ENCODE peak calls at places on chromosome 21, in seven cellular contexts. N, G, B, E, T, R and U are unnamed samples.

GRCh38 chr21:46154955-46155513 is 345 bp downstream of the FTCD start:
- DNase-seq in N (peak), G (no peak), B (no peak), E (no peak), T (no peak), R (peak), U (no peak)

GRCh38 chr21:46397993-46398392 is 60.7 kb upstream of the DIP2A start:
- DNase-seq in N (no peak), G (no peak), B (no peak), E (no peak), T (no peak), R (no peak), U (no peak)

GRCh38 chr21:29148535-29148934 is 18.1 kb downstream of the MAP3K7CL start:
- DNase-seq in N (no peak), G (peak), B (no peak), E (peak), T (peak), R (no peak), U (no peak)

GRCh38 chr21:29056005-29056404 is 17.4 kb downstream of the CCT8 start:
- DNase-seq in N (no peak), G (peak), B (no peak), E (no peak), T (no peak), R (no peak), U (peak)

GRCh38 chr21:16117851-16118592 is 388.2 kb downstream of the USP25 start:
- DNase-seq in N (no peak), G (peak), B (peak), E (peak), T (peak), R (peak), U (peak)

GRCh38 chr21:27582946-27583270 is 616.0 kb upstream of the ADAMTS5 start:
- DNase-seq in N (no peak), G (no peak), B (peak), E (peak), T (no peak), R (no peak), U (no peak)

GRCh38 chr21:31837613-31838390 is 35.0 kb upstream of the HUNK start:
- DNase-seq in N (no peak), G (no peak), B (no peak), E (no peak), T (no peak), R (no peak), U (no peak)

GRCh38 chr21:35597750-35598339 is 462.5 kb downstream of the SETD4 start:
- DNase-seq in N (no peak), G (no peak), B (no peak), E (no peak), T (no peak), R (no peak), U (no peak)

GRCh38 chr21:36159356-36159921 is 2.8 kb downstream of the DOP1B start:
- DNase-seq in N (no peak), G (no peak), B (no peak), E (no peak), T (no peak), R (no peak), U (peak)

GRCh38 chr21:18545908-18546307 is 142.3 kb upstream of the TMPRSS15 start:
- DNase-seq in N (no peak), G (peak), B (peak), E (peak), T (no peak), R (no peak), U (no peak)

GRCh38 chr21:31316488-31317169 is 27.4 kb downstream of the TIAM1 start:
- DNase-seq in N (no peak), G (no peak), B (peak), E (peak), T (peak), R (no peak), U (peak)

GRCh38 chr21:37552496-37553399 is 186.2 kb downstream of the DYRK1A start:
- DNase-seq in N (peak), G (no peak), B (no peak), E (no peak), T (no peak), R (no peak), U (no peak)

GRCh38 chr21:27171704-27172103 is 204.8 kb upstream of the ADAMTS5 start:
- DNase-seq in N (no peak), G (peak), B (no peak), E (peak), T (peak), R (no peak), U (no peak)

GRCh38 chr21:25385912-25386474 is 221.3 kb downstream of the MRPL39 start:
- DNase-seq in N (no peak), G (peak), B (no peak), E (peak), T (peak), R (peak), U (peak)

GRCh38 chr21:17602874-17603273 is 9.8 kb downstream of the BTG3 start:
- DNase-seq in N (no peak), G (peak), B (peak), E (peak), T (peak), R (no peak), U (no peak)

GRCh38 chr21:15601390-15601789 is 128.4 kb upstream of the USP25 start:
- DNase-seq in N (no peak), G (no peak), B (no peak), E (no peak), T (no peak), R (no peak), U (no peak)

GRCh38 chr21:26842976-26843911 is 2.0 kb downstream of the ADAMTS1 start:
- DNase-seq in N (peak), G (peak), B (peak), E (peak), T (peak), R (peak), U (peak)

GRCh38 chr21:38769253-38769780 is 36.4 kb upstream of the ETS2 start:
- DNase-seq in N (no peak), G (peak), B (peak), E (peak), T (peak), R (peak), U (no peak)

GRCh38 chr21:32252136-32252535 is 26.7 kb downstream of the MIS18A start:
- DNase-seq in N (no peak), G (no peak), B (no peak), E (no peak), T (no peak), R (no peak), U (no peak)

GRCh38 chr21:19322360-19322759 is 918.8 kb upstream of the TMPRSS15 start:
- DNase-seq in N (no peak), G (peak), B (no peak), E (peak), T (peak), R (no peak), U (no peak)

GRCh38 chr21:37628362-37628761 is 261.8 kb downstream of the DYRK1A start:
- DNase-seq in N (no peak), G (no peak), B (no peak), E (no peak), T (no peak), R (no peak), U (no peak)

GRCh38 chr21:32336711-32337110 is 38.1 kb downstream of the MRAP start:
- DNase-seq in N (no peak), G (no peak), B (peak), E (peak), T (peak), R (no peak), U (peak)

GRCh38 chr21:32477424-32477745 is 64.9 kb downstream of the EVA1C start:
- DNase-seq in N (no peak), G (no peak), B (no peak), E (no peak), T (no peak), R (no peak), U (no peak)

GRCh38 chr21:46128106-46128982 is 27.0 kb downstream of the FTCD start:
- DNase-seq in N (peak), G (peak), B (no peak), E (no peak), T (peak), R (no peak), U (no peak)

GRCh38 chr21:16620921-16621320 is 891.1 kb downstream of the USP25 start:
- DNase-seq in N (no peak), G (no peak), B (no peak), E (no peak), T (no peak), R (no peak), U (no peak)

GRCh38 chr21:45987121-45987711 is 5.6 kb downstream of the COL6A1 start:
- DNase-seq in N (peak), G (no peak), B (no peak), E (no peak), T (no peak), R (no peak), U (no peak)

GRCh38 chr21:43194303-43195130 is 25.7 kb downstream of the CRYAA start:
- DNase-seq in N (no peak), G (no peak), B (no peak), E (no peak), T (no peak), R (no peak), U (no peak)

GRCh38 chr21:37076087-37076486 is 3.0 kb downstream of the TTC3 start:
- DNase-seq in N (no peak), G (no peak), B (no peak), E (no peak), T (no peak), R (no peak), U (no peak)

GRCh38 chr21:40707271-40707670 is 139.7 kb downstream of the DSCAM start:
- DNase-seq in N (no peak), G (no peak), B (no peak), E (no peak), T (no peak), R (no peak), U (peak)

GRCh38 chr21:26148071-26148470 is 22.5 kb downstream of the APP start:
- DNase-seq in N (no peak), G (no peak), B (peak), E (peak), T (peak), R (no peak), U (no peak)

GRCh38 chr21:29279531-29279930 is 19.2 kb upstream of the BACH1 start:
- DNase-seq in N (no peak), G (no peak), B (no peak), E (no peak), T (no peak), R (no peak), U (no peak)

GRCh38 chr21:45989355-45990048 is 7.9 kb downstream of the COL6A1 start:
- DNase-seq in N (peak), G (no peak), B (no peak), E (no peak), T (no peak), R (no peak), U (no peak)

GRCh38 chr21:20997308-20997632 is 939 bp upstream of the NCAM2 start:
- DNase-seq in N (peak), G (peak), B (no peak), E (peak), T (peak), R (peak), U (no peak)

GRCh38 chr21:45910548-45911221 is 70.9 kb upstream of the COL6A1 start:
- DNase-seq in N (peak), G (no peak), B (no peak), E (no peak), T (no peak), R (no peak), U (no peak)

GRCh38 chr21:38495242-38495641 is 3.0 kb downstream of the ERG start:
- DNase-seq in N (no peak), G (no peak), B (no peak), E (no peak), T (no peak), R (no peak), U (no peak)

GRCh38 chr21:46667735-46668380 is 32.4 kb downstream of the PRMT2 start:
- DNase-seq in N (no peak), G (peak), B (peak), E (peak), T (peak), R (peak), U (peak)

GRCh38 chr21:16608209-16608830 is 878.5 kb downstream of the USP25 start:
- DNase-seq in N (no peak), G (peak), B (no peak), E (peak), T (peak), R (no peak), U (peak)

GRCh38 chr21:38784458-38785266 is 21.1 kb upstream of the ETS2 start:
- DNase-seq in N (no peak), G (no peak), B (no peak), E (no peak), T (no peak), R (no peak), U (peak)

GRCh38 chr21:33824156-33824941 is 91.3 kb downstream of the ATP5PO start:
- DNase-seq in N (no peak), G (no peak), B (no peak), E (no peak), T (no peak), R (no peak), U (no peak)

GRCh38 chr21:33825898-33826297 is 89.7 kb downstream of the ATP5PO start:
- DNase-seq in N (no peak), G (peak), B (no peak), E (peak), T (peak), R (no peak), U (no peak)

GRCh38 chr21:33828577-33828976 is 87.0 kb downstream of the ATP5PO start:
- DNase-seq in N (no peak), G (no peak), B (no peak), E (no peak), T (no peak), R (no peak), U (no peak)

GRCh38 chr21:33828083-33828482 is 87.5 kb downstream of the ATP5PO start:
- DNase-seq in N (no peak), G (no peak), B (no peak), E (no peak), T (peak), R (no peak), U (no peak)

GRCh38 chr21:33825419-33825818 is 90.2 kb downstream of the ATP5PO start:
- DNase-seq in N (no peak), G (no peak), B (no peak), E (no peak), T (no peak), R (no peak), U (no peak)
- H3K4me3 ChIP-seq in N (no peak), G (no peak), B (no peak), E (no peak), T (no peak), R (no peak), U (no peak)

GRCh38 chr21:41876396-41876795 is 2.7 kb downstream of the PRDM15 start:
- DNase-seq in N (no peak), G (no peak), B (no peak), E (no peak), T (no peak), R (no peak), U (no peak)

GRCh38 chr21:41878831-41879189 is 334 bp downstream of the PRDM15 start:
- DNase-seq in N (peak), G (peak), B (peak), E (peak), T (peak), R (peak), U (peak)

GRCh38 chr21:41875086-41875485 is 4.1 kb downstream of the PRDM15 start:
- DNase-seq in N (no peak), G (no peak), B (no peak), E (no peak), T (no peak), R (no peak), U (no peak)

GRCh38 chr21:41877901-41878830 is 978 bp downstream of the PRDM15 start:
- DNase-seq in N (no peak), G (peak), B (peak), E (peak), T (peak), R (peak), U (peak)

DNA sequence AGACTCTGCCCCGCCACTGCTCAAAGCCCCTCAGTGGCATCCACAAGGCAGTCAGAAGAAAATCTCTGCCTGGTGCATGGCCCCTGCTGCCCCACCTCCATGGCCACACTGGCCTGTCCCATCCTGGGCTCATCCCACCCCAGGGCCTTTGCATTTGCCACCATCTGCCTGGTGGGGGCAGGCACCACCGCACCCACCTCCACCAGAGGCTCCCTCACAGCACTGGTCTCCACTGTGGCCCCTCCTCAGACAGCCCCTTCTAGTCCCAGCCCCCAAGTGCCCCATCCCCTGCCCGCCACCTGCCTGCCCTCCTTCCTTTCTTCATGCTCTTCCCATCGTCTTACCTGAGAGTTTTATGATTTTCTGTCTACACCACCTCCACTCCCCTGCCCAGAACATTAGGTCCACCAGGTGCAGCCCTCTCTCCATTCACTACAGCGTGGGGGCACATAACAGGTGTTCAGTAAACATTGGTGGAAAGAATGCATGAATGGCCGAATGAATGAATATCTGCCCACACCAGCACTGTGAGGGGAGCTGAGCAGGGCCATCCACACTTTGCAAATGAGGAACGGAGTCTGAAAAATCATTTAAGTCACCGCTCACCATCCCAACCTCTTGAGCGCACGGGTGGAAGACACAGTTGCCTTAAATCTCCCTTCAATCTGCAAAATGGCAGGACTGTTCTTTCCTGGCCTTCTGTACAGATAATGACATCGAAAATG is 2.1 kb downstream of the PRDM15 start:
- DNase-seq in N (no peak), G (no peak), B (no peak), E (no peak), T (no peak), R (no peak), U (no peak)
- TF ChIP-seq CTCF in N (no peak), G (no peak), B (no peak), E (no peak), T (no peak), R (no peak), U (no peak)

DNA sequence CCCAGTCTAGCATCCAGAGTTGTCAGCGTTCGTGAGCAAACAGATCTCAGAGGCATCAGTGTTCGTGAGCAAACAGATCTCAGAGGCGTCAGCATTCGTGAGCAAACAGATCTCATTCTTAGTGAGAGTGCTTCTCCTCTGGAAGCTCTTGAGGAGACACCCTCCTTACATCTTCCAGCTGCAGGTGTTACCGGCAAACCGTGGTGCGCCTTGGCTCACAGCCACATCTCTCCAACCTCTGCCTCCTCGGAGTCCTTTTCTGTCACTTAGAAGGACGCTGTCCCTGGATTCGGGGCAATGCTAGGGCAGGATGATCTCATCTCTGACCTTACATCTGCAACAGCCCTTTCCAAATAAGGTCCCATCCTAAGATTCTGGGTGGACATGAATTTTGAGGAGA is 14.6 kb upstream of the UMODL1 start:
- DNase-seq in N (no peak), G (peak), B (no peak), E (no peak), T (no peak), R (peak), U (peak)
- H3K4me3 ChIP-seq in N (no peak), G (no peak), B (no peak), E (no peak), T (no peak), R (no peak), U (no peak)

GRCh38 chr21:44443291-44443890 is 11.9 kb upstream of the LRRC3 start:
- DNase-seq in N (peak), G (no peak), B (no peak), E (no peak), T (no peak), R (no peak), U (no peak)

GRCh38 chr21:44442266-44443125 is 12.8 kb upstream of the LRRC3 start:
- DNase-seq in N (peak), G (no peak), B (no peak), E (no peak), T (no peak), R (no peak), U (no peak)

GRCh38 chr21:44445413-44445812 is 9.9 kb upstream of the LRRC3 start:
- DNase-seq in N (peak), G (no peak), B (no peak), E (no peak), T (no peak), R (no peak), U (no peak)

GRCh38 chr21:44443891-44444285 is 11.4 kb upstream of the LRRC3 start:
- DNase-seq in N (peak), G (no peak), B (no peak), E (no peak), T (no peak), R (no peak), U (no peak)

GRCh38 chr21:44444286-44444931 is 10.9 kb upstream of the LRRC3 start:
- DNase-seq in N (peak), G (no peak), B (no peak), E (no peak), T (no peak), R (no peak), U (no peak)
- TF ChIP-seq CTCF in N (no peak), G (no peak), B (peak), E (peak), T (peak), R (no peak), U (no peak)

GRCh38 chr21:33936221-33937038 is 20.8 kb upstream of the ATP5PO start:
- DNase-seq in N (no peak), G (no peak), B (no peak), E (no peak), T (peak), R (no peak), U (no peak)

GRCh38 chr21:33939224-33939623 is 23.6 kb upstream of the ATP5PO start:
- DNase-seq in N (no peak), G (peak), B (no peak), E (peak), T (no peak), R (no peak), U (no peak)

GRCh38 chr21:33937146-33937545 is 21.5 kb upstream of the ATP5PO start:
- DNase-seq in N (no peak), G (no peak), B (no peak), E (no peak), T (no peak), R (no peak), U (no peak)

GRCh38 chr21:33938381-33938780 is 22.8 kb upstream of the ATP5PO start:
- DNase-seq in N (no peak), G (no peak), B (no peak), E (no peak), T (no peak), R (no peak), U (no peak)

GRCh38 chr21:33937931-33938339 is 22.3 kb upstream of the ATP5PO start:
- DNase-seq in N (no peak), G (no peak), B (no peak), E (no peak), T (no peak), R (no peak), U (no peak)
- H3K4me3 ChIP-seq in N (no peak), G (no peak), B (no peak), E (no peak), T (no peak), R (no peak), U (no peak)

DNA sequence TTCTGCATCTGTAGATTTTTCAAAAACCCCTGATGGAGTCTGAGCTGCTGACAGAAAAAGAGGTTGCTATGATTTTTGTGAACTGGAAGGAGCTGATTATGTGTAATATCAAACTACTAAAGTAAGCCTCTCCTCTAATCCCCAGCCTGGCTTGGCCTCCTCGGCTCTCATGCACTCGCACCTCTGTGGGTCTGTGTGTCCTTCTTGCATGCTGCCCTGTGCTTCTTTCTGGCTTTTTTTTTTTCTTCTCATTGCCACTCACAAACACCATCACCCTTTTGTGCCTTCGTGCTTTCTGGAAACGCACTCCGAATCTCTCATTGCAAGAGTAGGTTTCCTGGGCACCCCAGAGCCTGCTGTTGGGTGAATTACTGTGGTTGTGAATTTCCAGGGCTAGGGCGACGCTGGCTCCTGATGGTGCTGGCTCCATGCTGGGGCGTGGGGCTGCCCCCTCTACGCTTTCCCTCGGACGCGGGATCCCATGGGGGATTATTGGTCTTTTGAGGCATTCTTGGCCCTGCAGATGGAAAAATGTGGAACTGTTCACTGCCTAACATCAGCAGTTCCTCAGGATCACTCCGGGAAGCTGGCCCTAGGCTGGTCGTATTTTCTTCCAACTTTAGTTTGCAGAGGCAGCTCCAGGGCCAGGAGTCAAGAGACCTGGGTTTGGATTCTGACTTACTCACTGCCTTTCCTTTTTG is 56.8 kb downstream of the ATP5PO start:
- DNase-seq in N (no peak), G (no peak), B (no peak), E (no peak), T (no peak), R (no peak), U (no peak)
- TF ChIP-seq CTCF in N (no peak), G (no peak), B (no peak), E (no peak), T (no peak), R (no peak), U (no peak)